ENCODE peak calls at places on chromosome 13, in six cellular contexts. Y is HepG2, D is K562, P is HCT116, T is H1, C is SK-N-SH. L is an unnamed sample.

GRCh38 chr13:33787051-33787591 is 30.8 kb upstream of the RFC3 start:
- DNase-seq in Y (no peak), D (no peak), P (no peak), T (no peak), C (peak; percentile 25), L (no peak)

GRCh38 chr13:34747507-34747906 is 194.6 kb upstream of the NBEA start:
- DNase-seq in Y (no peak), D (no peak), P (no peak), T (no peak), C (no peak), L (no peak)

GRCh38 chr13:49071341-49071937 is 95.7 kb downstream of the FNDC3A start:
- DNase-seq in Y (no peak), D (no peak), P (no peak), T (no peak), C (no peak), L (no peak)

GRCh38 chr13:105471683-105472082 is 1063.8 kb downstream of the EFNB2 start:
- DNase-seq in Y (no peak), D (no peak), P (no peak), T (no peak), C (no peak), L (no peak)

GRCh38 chr13:93233997-93234416 is 7.4 kb downstream of the GPC6 start:
- DNase-seq in Y (peak; percentile 41), D (peak; percentile 52), P (no peak), T (peak; percentile 61), C (no peak), L (no peak)

GRCh38 chr13:59681630-59682311 is 482.0 kb downstream of the DIAPH3 start:
- DNase-seq in Y (no peak), D (no peak), P (no peak), T (no peak), C (no peak), L (no peak)

GRCh38 chr13:42380420-42381164 is 108.6 kb downstream of the AKAP11 start:
- DNase-seq in Y (no peak), D (no peak), P (no peak), T (no peak), C (no peak), L (no peak)

GRCh38 chr13:97879646-97880297 is 73.7 kb upstream of the IPO5 start:
- DNase-seq in Y (no peak), D (no peak), P (peak; percentile 12), T (no peak), C (no peak), L (no peak)

GRCh38 chr13:46543307-46543706 is 9.7 kb upstream of the LRCH1 start:
- DNase-seq in Y (no peak), D (no peak), P (no peak), T (no peak), C (no peak), L (no peak)

GRCh38 chr13:102310691-102311432 is 91.0 kb downstream of the FGF14 start:
- DNase-seq in Y (no peak), D (no peak), P (no peak), T (no peak), C (no peak), L (no peak)

GRCh38 chr13:106033634-106034033 is 501.8 kb downstream of the EFNB2 start:
- DNase-seq in Y (peak; percentile 4), D (no peak), P (no peak), T (no peak), C (no peak), L (peak; percentile 35)

GRCh38 chr13:36432106-36432544 is at the start of gene CCNA1:
- DNase-seq in Y (no peak), D (peak; percentile 27), P (no peak), T (peak; percentile 69), C (peak; percentile 83), L (no peak)

GRCh38 chr13:101700598-101700997 is 248.1 kb downstream of the ITGBL1 start:
- DNase-seq in Y (no peak), D (no peak), P (no peak), T (no peak), C (no peak), L (no peak)

GRCh38 chr13:46992383-46992952 is 95.6 kb upstream of the HTR2A start:
- DNase-seq in Y (peak; percentile 10), D (peak; percentile 28), P (peak; percentile 16), T (no peak), C (no peak), L (peak; percentile 16)

GRCh38 chr13:98564204-98564603 is 12.7 kb downstream of the STK24 start:
- DNase-seq in Y (no peak), D (no peak), P (no peak), T (no peak), C (no peak), L (no peak)

GRCh38 chr13:23778879-23779278 is 110.3 kb downstream of the MIPEP start:
- DNase-seq in Y (peak; percentile 87), D (no peak), P (no peak), T (no peak), C (no peak), L (peak; percentile 69)

GRCh38 chr13:98475521-98475920 is 101.4 kb downstream of the STK24 start:
- DNase-seq in Y (no peak), D (peak; percentile 26), P (no peak), T (no peak), C (peak; percentile 56), L (no peak)

GRCh38 chr13:98295371-98295770 is 118.3 kb upstream of the RNF113B start:
- DNase-seq in Y (no peak), D (no peak), P (no peak), T (no peak), C (no peak), L (no peak)

GRCh38 chr13:38635030-38635429 is 51.8 kb upstream of the FREM2 start:
- DNase-seq in Y (no peak), D (no peak), P (no peak), T (no peak), C (no peak), L (no peak)

GRCh38 chr13:51614350-51614786 is 30.1 kb downstream of the WDFY2 start:
- DNase-seq in Y (no peak), D (no peak), P (no peak), T (no peak), C (peak; percentile 64), L (no peak)

GRCh38 chr13:22278336-22278929 is 607.6 kb downstream of the FGF9 start:
- DNase-seq in Y (peak; percentile 2), D (peak; percentile 29), P (peak; percentile 34), T (peak; percentile 7), C (peak; percentile 8), L (peak; percentile 67)

GRCh38 chr13:79427265-79427664 is 21.2 kb upstream of the RBM26 start:
- DNase-seq in Y (no peak), D (no peak), P (no peak), T (no peak), C (no peak), L (no peak)

GRCh38 chr13:100710176-100710575 is 35.6 kb upstream of the TMTC4 start:
- DNase-seq in Y (no peak), D (no peak), P (no peak), T (no peak), C (no peak), L (no peak)

GRCh38 chr13:108915095-108915633 is 285.8 kb downstream of the MYO16 start:
- DNase-seq in Y (peak; percentile 24), D (peak; percentile 40), P (no peak), T (no peak), C (peak; percentile 41), L (peak; percentile 51)

GRCh38 chr13:101554420-101555125 is 102.1 kb downstream of the ITGBL1 start:
- DNase-seq in Y (no peak), D (no peak), P (no peak), T (no peak), C (no peak), L (no peak)

GRCh38 chr13:99634672-99635071 is 133.4 kb downstream of the TM9SF2 start:
- DNase-seq in Y (no peak), D (no peak), P (no peak), T (no peak), C (no peak), L (no peak)

GRCh38 chr13:44874886-44875630 is 114.2 kb downstream of the NUFIP1 start:
- DNase-seq in Y (no peak), D (no peak), P (no peak), T (no peak), C (no peak), L (no peak)

GRCh38 chr13:51844862-51845573 is at the start of gene TMEM272:
- DNase-seq in Y (peak; percentile 43), D (peak; percentile 70), P (peak; percentile 23), T (no peak), C (peak; percentile 87), L (peak; percentile 21)

GRCh38 chr13:36480726-36481485 is 48.6 kb downstream of the CCNA1 start:
- DNase-seq in Y (no peak), D (no peak), P (no peak), T (no peak), C (no peak), L (no peak)

GRCh38 chr13:46586766-46587509 is 34.0 kb downstream of the LRCH1 start:
- DNase-seq in Y (no peak), D (no peak), P (no peak), T (no peak), C (no peak), L (no peak)

GRCh38 chr13:75633285-75633684 is 2.8 kb upstream of the LMO7 start:
- DNase-seq in Y (peak; percentile 33), D (no peak), P (no peak), T (no peak), C (no peak), L (no peak)

DNA sequence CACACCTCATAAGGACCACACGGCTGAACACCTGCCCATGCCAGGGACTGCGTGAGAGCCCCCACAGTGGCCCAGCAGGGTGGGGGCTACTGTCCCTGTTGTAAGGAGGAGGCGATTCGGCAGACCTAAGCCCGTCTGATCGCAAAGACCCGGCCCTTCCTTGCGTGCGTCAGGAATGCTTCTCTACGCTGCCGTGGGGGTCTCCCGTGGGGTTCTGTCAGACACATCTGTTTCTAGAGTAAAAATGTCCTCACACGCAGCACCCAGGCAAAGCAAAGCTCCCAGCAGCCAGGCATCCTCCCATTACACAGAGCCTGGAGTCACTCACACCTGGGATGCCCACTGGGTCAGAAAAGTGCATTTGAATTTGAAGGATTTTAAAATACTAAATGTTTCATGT is 147.7 kb upstream of the SOX1 start:
- DNase-seq in Y (no peak), D (no peak), P (no peak), T (no peak), C (no peak), L (no peak)
- TF ChIP-seq JUND in Y (no peak), D (no peak), P (no peak), T (no peak), C (no peak), L (no peak)

GRCh38 chr13:73401769-73402168 is 343.0 kb downstream of the KLF5 start:
- DNase-seq in Y (no peak), D (no peak), P (no peak), T (no peak), C (no peak), L (no peak)
- TF ChIP-seq JUND in Y (no peak), D (no peak), P (no peak), T (no peak), C (no peak), L (no peak)

GRCh38 chr13:111572956-111573355 is 252.5 kb downstream of the TEX29 start:
- DNase-seq in Y (no peak), D (no peak), P (no peak), T (no peak), C (no peak), L (no peak)
- TF ChIP-seq JUND in Y (no peak), D (no peak), P (no peak), T (no peak), C (no peak), L (no peak)

DNA sequence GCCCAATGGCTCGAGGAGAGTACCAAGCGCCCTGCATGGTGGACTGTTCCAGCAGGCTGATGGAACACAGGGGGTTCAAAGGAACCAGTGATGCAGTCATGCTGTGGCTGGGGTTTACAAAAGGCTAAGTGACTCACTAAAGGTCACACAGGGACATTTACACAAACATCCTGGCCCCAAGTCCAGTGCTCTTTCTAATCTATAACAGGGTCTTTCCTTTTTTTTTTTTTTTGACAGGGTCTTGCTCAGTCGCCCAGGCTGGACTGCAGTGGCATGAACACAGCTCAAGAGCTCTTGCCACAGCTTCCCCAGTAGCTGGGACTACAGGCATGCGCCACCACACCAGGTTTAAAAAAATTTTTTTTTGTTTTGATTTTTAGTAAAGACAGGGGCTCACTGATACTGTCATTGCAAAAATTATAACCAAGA is 2.8 kb upstream of the SLC25A15 start:
- DNase-seq in Y (peak; percentile 90), D (peak; percentile 44), P (no peak), T (no peak), C (no peak), L (no peak)
- TF ChIP-seq JUND in Y (peak; percentile 92), D (peak; percentile 61), P (no peak), T (no peak), C (no peak), L (no peak)

L was measured in T47D.